ENCODE peak calls at places on chromosomes 3 and 15, in nine cellular contexts. S is left ventricle myocardium inferior; Y is kidney glomerular epithelial cell; T is SHP77; F is ovary; C is naive thymus-derived CD8-positive, alpha-beta T cell; D is HEK293T; U is HCEC 1CT; Q is GM18507. J is an unnamed sample.

GRCh38 chr3:108008931-108009635 is 81.7 kb downstream of the CD47 start:
- DNase-seq in D (no peak), Q (no peak), Y (peak; percentile 32), U (no peak), T (no peak), S (no peak), F (no peak), C (no peak), J (peak; percentile 34)

GRCh38 chr3:183698760-183699159 is 1.2 kb downstream of the YEATS2 start:
- DNase-seq in S (no peak), U (peak; percentile 30), F (no peak), T (peak; percentile 21), C (no peak), Q (no peak), D (no peak), Y (no peak), J (peak; percentile 40)

GRCh38 chr3:59518268-59518667 is 468.4 kb upstream of the CFAP20DC start:
- DNase-seq in T (no peak), Y (no peak), Q (no peak), C (no peak), F (no peak), U (no peak), S (no peak), D (no peak), J (no peak)

GRCh38 chr15:38562278-38562677 is 2.3 kb downstream of the RASGRP1 start:
- DNase-seq in C (no peak), D (no peak), Y (no peak), S (no peak), Q (no peak), T (no peak), U (no peak), F (no peak), J (no peak)

GRCh38 chr3:37029516-37030163 is 36.3 kb downstream of the MLH1 start:
- DNase-seq in Y (no peak), F (no peak), D (no peak), C (no peak), S (no peak), U (no peak), T (no peak), Q (no peak), J (no peak)

GRCh38 chr3:16151109-16151508 is 23.4 kb upstream of the GALNT15 start:
- DNase-seq in Y (peak; percentile 21), C (no peak), S (peak; percentile 79), U (peak; percentile 66), Q (no peak), F (peak; percentile 60), D (no peak), T (no peak), J (no peak)

GRCh38 chr3:116037954-116038911 is 407.1 kb downstream of the LSAMP start:
- DNase-seq in F (no peak), D (no peak), U (no peak), Q (peak; percentile 12), C (no peak), S (no peak), T (no peak), Y (no peak), J (no peak)

GRCh38 chr3:66858656-66859381 is 139.3 kb upstream of the KBTBD8 start:
- DNase-seq in Q (no peak), Y (no peak), S (no peak), C (no peak), D (no peak), T (no peak), F (no peak), U (no peak), J (no peak)

GRCh38 chr15:67190813-67191212 is 63.6 kb downstream of the AAGAB start:
- DNase-seq in U (no peak), F (no peak), S (no peak), C (no peak), Q (no peak), T (no peak), D (no peak), Y (no peak), J (no peak)

GRCh38 chr3:36700537-36701248 is 63.7 kb downstream of the DCLK3 start:
- DNase-seq in F (peak; percentile 28), S (peak; percentile 36), D (peak; percentile 64), Q (peak; percentile 28), C (no peak), Y (peak; percentile 67), U (peak; percentile 69), T (peak; percentile 56), J (peak; percentile 75)

GRCh38 chr15:39172380-39173281 is 408.2 kb upstream of the THBS1 start:
- DNase-seq in T (peak; percentile 78), U (peak; percentile 63), Y (peak; percentile 49), Q (no peak), C (no peak), D (no peak), S (peak; percentile 15), F (peak; percentile 48), J (no peak)

GRCh38 chr3:62211675-62212429 is 161.5 kb downstream of the FEZF2 start:
- DNase-seq in C (no peak), Q (no peak), T (peak; percentile 32), F (no peak), Y (no peak), S (no peak), U (no peak), D (peak; percentile 31), J (peak; percentile 58)